ENCODE peak calls at places on chromosomes 4 and X, in six cellular contexts. C, H, Z, P, R and M are unnamed samples.
A peak's percentile ranks its signal among the peaks of the same experiment; 100 is the strongest.

GRCh38 chr4:126560794-126561193 is 1072.0 kb upstream of the INTU start:
- DNase-seq in P (no peak), H (no peak), Z (no peak), R (no peak), C (no peak), M (no peak)

GRCh38 chr4:91207535-91207934 is 1080.3 kb downstream of the CCSER1 start:
- DNase-seq in C (no peak), Z (no peak), P (no peak), H (no peak), R (no peak), M (no peak)

GRCh38 chrX:72018277-72019112 is 107.8 kb downstream of the NHSL2 start:
- DNase-seq in P (peak; percentile 65), Z (peak; percentile 89), R (peak; percentile 86), C (peak; percentile 82), H (peak; percentile 66), M (peak; percentile 84)

GRCh38 chrX:21700967-21701366 is 42.8 kb upstream of the KLHL34 start:
- DNase-seq in H (no peak), P (no peak), C (no peak), Z (no peak), R (no peak), M (no peak)

GRCh38 chrX:150936556-150936955 is 38.1 kb upstream of the CD99L2 start:
- DNase-seq in C (no peak), H (no peak), Z (no peak), P (no peak), R (no peak), M (no peak)

GRCh38 chrX:2301901-2302300 is 198.9 kb downstream of the DHRSX start:
- DNase-seq in R (no peak), P (no peak), H (no peak), Z (no peak), C (no peak), M (no peak)

GRCh38 chr4:8090312-8090711 is 68.3 kb downstream of the ABLIM2 start:
- DNase-seq in R (no peak), H (no peak), Z (no peak), C (peak; percentile 50), P (no peak), M (no peak)

GRCh38 chr4:175422331-175422730 is 389.7 kb downstream of the GPM6A start:
- DNase-seq in R (no peak), P (no peak), C (peak; percentile 12), Z (no peak), H (no peak), M (no peak)

GRCh38 chr4:103204114-103204513 is 6.0 kb upstream of the CENPE start:
- DNase-seq in Z (peak; percentile 8), H (no peak), R (no peak), C (peak; percentile 20), P (no peak), M (no peak)

GRCh38 chrX:40175416-40176255 is 77.9 kb upstream of the BCOR start:
- DNase-seq in Z (peak; percentile 62), H (peak; percentile 23), P (peak; percentile 69), R (peak; percentile 77), C (peak; percentile 20), M (peak; percentile 46)

GRCh38 chr4:14196141-14196540 is 568.6 kb upstream of the BOD1L1 start:
- DNase-seq in C (peak; percentile 39), Z (peak; percentile 74), H (peak; percentile 62), P (no peak), R (peak; percentile 46), M (peak; percentile 85)

GRCh38 chr4:142773505-142773904 is 72.6 kb downstream of the INPP4B start:
- DNase-seq in H (no peak), P (no peak), R (no peak), Z (no peak), C (no peak), M (no peak)

GRCh38 chrX:17882680-17883079 is 21.6 kb upstream of the RAI2 start:
- DNase-seq in R (no peak), C (no peak), H (no peak), Z (no peak), P (no peak), M (no peak)

GRCh38 chrX:17888421-17888820 is 27.3 kb upstream of the RAI2 start:
- DNase-seq in C (no peak), R (no peak), H (no peak), Z (no peak), P (no peak), M (no peak)
- TF ChIP-seq CTCF in C (peak; percentile 14), R (no peak), H (peak; percentile 47), Z (no peak), P (no peak), M (no peak)

DNA sequence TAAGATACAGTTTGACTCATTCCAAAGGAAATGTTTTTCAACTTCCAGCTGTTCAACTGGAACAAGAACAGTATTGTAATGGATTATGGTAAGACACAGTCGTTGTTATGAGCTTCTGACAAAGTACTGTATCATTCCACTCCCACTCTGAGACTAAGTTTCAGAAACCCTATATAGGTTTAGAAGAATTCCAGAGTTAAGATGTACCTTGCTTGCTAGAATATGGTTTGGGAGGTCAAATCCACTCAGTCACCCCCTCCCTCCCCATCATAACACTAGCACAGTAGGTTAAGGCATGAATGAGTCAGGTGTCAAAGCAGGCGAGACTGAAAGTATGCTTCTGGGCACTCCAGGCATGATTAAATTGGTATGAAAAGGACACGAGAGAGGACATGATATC is 339.7 kb downstream of the DMD start:
- DNase-seq in H (no peak), Z (no peak), R (no peak), C (no peak), P (no peak), M (no peak)
- TF ChIP-seq CTCF in H (no peak), Z (no peak), R (no peak), C (no peak), P (no peak), M (no peak)

DNA sequence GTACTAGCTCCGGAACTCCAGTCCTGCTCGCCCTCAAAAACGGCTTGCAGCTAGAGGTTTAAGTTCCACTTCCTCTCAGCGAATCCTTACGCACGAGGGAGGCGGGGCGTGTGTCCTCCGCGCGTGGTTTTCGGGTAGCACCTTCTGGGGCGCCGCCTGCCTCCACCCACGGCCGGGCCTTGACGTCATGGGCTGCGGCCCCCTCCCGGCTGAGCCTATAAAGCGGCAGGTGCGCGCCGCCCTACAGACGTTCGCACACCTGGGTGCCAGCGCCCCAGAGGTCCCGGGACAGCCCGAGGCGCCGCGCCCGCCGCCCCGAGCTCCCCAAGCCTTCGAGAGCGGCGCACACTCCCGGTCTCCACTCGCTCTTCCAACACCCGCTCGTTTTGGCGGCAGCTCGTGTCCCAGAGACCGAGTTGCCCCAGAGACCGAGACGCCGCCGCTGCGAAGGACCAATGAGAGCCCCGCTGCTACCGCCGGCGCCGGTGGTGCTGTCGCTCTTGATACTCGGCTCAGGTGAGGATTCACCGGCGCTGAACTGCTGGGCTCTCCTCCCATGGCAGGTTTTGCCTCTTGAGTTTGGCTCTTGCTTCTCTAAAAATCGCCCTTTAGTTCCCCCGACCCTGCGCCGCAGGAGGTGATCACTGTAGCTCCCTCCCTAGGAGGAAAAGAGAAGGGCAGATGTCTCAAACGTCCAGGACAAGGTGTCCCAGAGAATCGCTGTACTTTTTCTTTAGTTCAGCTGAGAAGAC is at the start of gene AREG:
- DNase-seq in C (peak; percentile 41), Z (peak; percentile 78), R (peak; percentile 62), H (peak; percentile 20), P (peak; percentile 87), M (peak; percentile 67)
- TF ChIP-seq CTCF in C (peak; percentile 75), Z (peak; percentile 64), R (peak; percentile 62), H (peak; percentile 66), P (no peak), M (peak; percentile 43)

GRCh38 chrX:25527596-25527995 is 511.8 kb upstream of the ARX start:
- DNase-seq in Z (no peak), R (no peak), C (no peak), P (no peak), H (no peak), M (no peak)
- TF ChIP-seq CTCF in Z (no peak), R (no peak), C (no peak), P (no peak), H (no peak), M (no peak)

DNA sequence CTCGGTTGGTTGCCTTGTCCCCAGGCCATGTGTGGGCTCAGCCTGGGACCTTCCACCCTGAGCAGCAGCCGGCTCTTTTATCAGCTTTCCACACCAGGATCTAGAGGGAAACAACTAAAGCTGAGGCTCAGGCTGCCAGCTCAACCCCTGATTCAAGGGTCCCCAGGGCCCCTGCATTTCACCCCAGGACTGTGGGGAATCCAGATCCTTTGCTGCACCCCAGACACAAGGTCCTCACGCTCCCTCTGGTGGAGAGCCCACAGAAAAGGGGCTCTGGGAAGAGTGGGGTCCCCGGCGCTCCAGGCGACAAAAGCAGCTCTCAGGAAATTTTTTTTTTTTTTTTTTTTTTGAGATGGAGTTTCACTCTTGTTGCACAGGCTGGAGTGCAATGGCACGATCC is 64.3 kb downstream of the ZFYVE28 start:
- DNase-seq in C (no peak), Z (peak; percentile 59), P (no peak), H (no peak), R (no peak), M (no peak)
- TF ChIP-seq CTCF in C (peak; percentile 68), Z (peak; percentile 52), P (no peak), H (peak; percentile 24), R (peak; percentile 37), M (no peak)

GRCh38 chr4:15878011-15878410 is 60.5 kb downstream of the FGFBP1 start:
- DNase-seq in P (no peak), Z (no peak), H (no peak), R (no peak), C (no peak), M (no peak)
- TF ChIP-seq CTCF in P (no peak), Z (no peak), H (no peak), R (no peak), C (no peak), M (no peak)

DNA sequence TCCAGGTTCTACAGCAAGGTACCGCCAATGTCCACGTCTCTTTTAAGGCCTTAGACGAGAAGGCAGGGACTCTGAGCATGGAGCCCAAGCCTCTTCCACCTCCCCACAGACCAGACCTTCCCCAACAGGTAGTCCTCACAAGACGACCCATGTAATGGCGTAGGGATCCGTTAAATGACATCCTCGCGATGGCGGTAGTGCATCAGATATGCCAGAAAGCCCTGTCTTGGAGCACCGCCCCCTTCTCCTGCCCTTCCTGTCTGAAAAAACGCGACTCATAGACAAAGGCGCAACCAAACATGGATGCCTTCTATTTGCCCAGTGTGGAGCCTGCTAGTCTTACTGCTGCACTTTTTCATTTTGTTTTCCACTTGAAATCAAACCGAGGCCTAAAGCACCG is 185.4 kb downstream of the OR13H1 start:
- DNase-seq in H (no peak), C (no peak), R (no peak), Z (no peak), P (no peak), M (no peak)
- TF ChIP-seq CTCF in H (no peak), C (no peak), R (no peak), Z (no peak), P (no peak), M (no peak)

GRCh38 chr4:138242076-138242829 is at the start of gene SLC7A11:
- DNase-seq in C (peak; percentile 99), P (no peak), R (no peak), H (peak; percentile 33), Z (peak; percentile 88), M (peak; percentile 46)
- TF ChIP-seq CTCF in C (peak; percentile 25), P (no peak), R (no peak), H (no peak), Z (no peak), M (no peak)